ENCODE peak calls at places on chromosome 17, in seven cellular contexts. K, S, L, X, D, P and G are unnamed samples.

GRCh38 chr17:42421479-42422332 is 1.4 kb downstream of the CAVIN1 start:
- DNase-seq in S (no peak), X (peak; percentile 36), L (no peak), D (no peak), K (no peak), P (peak; percentile 86), G (peak; percentile 57)

GRCh38 chr17:29038511-29039300 is 4.2 kb upstream of the PIPOX start:
- DNase-seq in K (no peak), L (no peak), D (no peak), X (no peak), P (no peak), S (no peak), G (no peak)

GRCh38 chr17:67365762-67366192 is 600 bp downstream of the PSMD12 start:
- DNase-seq in L (peak; percentile 41), X (no peak), D (no peak), K (peak; percentile 41), S (no peak), P (no peak), G (peak; percentile 68)

GRCh38 chr17:35088911-35089845 is 25.7 kb upstream of the RFFL start:
- DNase-seq in D (peak; percentile 48), P (peak; percentile 98), K (peak; percentile 91), S (no peak), X (peak; percentile 93), L (peak; percentile 86), G (peak; percentile 83)

GRCh38 chr17:46195939-46196338 is 2.7 kb upstream of the KANSL1 start:
- DNase-seq in L (no peak), K (no peak), D (no peak), S (no peak), P (no peak), X (no peak), G (no peak)

GRCh38 chr17:77425791-77426641 is 285.2 kb downstream of the SEC14L1 start:
- DNase-seq in K (no peak), L (peak; percentile 92), S (no peak), P (no peak), D (no peak), X (no peak), G (peak; percentile 89)

GRCh38 chr17:5260542-5260941 is 21.5 kb upstream of the RABEP1 start:
- DNase-seq in X (no peak), L (no peak), S (no peak), K (no peak), P (no peak), D (no peak), G (no peak)

GRCh38 chr17:44917456-44917855 is 2.2 kb upstream of the GFAP start:
- DNase-seq in D (no peak), S (no peak), P (peak; percentile 39), L (no peak), K (no peak), X (no peak), G (no peak)

GRCh38 chr17:80441133-80441578 is 26.2 kb downstream of the ENDOV start:
- DNase-seq in X (peak; percentile 90), D (no peak), P (no peak), S (no peak), L (no peak), K (peak; percentile 65), G (peak; percentile 47)

GRCh38 chr17:50129946-50130777 is at the start of gene SAMD14:
- DNase-seq in K (no peak), P (peak; percentile 82), D (no peak), S (no peak), L (no peak), X (no peak), G (no peak)

GRCh38 chr17:32443827-32444300 is 446 bp upstream of the PSMD11 start:
- DNase-seq in L (no peak), D (no peak), X (no peak), S (no peak), K (no peak), P (no peak), G (no peak)
- TF ChIP-seq CTCF in L (no peak), D (no peak), X (no peak), S (no peak), K (peak; percentile 92), P (no peak), G (no peak)

GRCh38 chr17:30920282-30920681 is 1.5 kb upstream of the ADAP2 start:
- DNase-seq in P (no peak), L (peak; percentile 44), S (no peak), K (no peak), X (peak; percentile 22), D (no peak), G (no peak)
- TF ChIP-seq CTCF in P (no peak), L (no peak), S (no peak), K (no peak), X (no peak), D (no peak), G (no peak)

GRCh38 chr17:73584049-73584448 is 60.2 kb downstream of the SDK2 start:
- DNase-seq in P (peak; percentile 72), S (no peak), L (no peak), D (no peak), K (no peak), X (no peak), G (no peak)

GRCh38 chr17:73586153-73586906 is 57.9 kb downstream of the SDK2 start:
- DNase-seq in S (no peak), L (no peak), X (no peak), D (no peak), K (no peak), P (peak; percentile 4), G (no peak)

GRCh38 chr17:73586921-73587680 is 57.1 kb downstream of the SDK2 start:
- DNase-seq in K (peak; percentile 78), X (no peak), L (peak; percentile 21), D (no peak), S (no peak), P (peak; percentile 60), G (peak; percentile 29)

GRCh38 chr17:73584987-73585386 is 59.3 kb downstream of the SDK2 start:
- DNase-seq in P (peak; percentile 17), L (no peak), S (no peak), X (no peak), D (no peak), K (no peak), G (no peak)

DNA sequence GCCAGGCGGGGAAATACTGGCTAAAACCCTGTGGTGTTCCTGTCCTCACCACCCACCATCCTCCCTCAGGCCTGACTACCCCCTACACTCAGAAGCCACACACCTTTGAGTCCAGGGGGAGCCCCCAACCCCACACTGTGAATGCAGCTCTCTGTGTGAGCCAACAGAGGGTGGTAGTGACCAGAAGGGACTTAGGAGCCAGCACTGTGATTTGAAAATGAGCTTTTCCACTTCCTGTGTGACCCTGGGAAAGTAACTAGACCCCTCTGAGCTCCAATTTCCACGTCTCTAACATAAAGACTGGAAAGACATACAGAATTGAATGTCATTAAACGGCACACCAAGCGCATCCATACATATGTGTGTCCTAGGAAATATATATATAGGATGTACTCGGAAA is 58.7 kb downstream of the SDK2 start:
- DNase-seq in P (no peak), D (no peak), S (no peak), K (peak; percentile 78), X (no peak), L (peak; percentile 23), G (no peak)
- TF ChIP-seq CTCF in P (no peak), D (no peak), S (no peak), K (peak; percentile 83), X (no peak), L (no peak), G (no peak)

GRCh38 chr17:38460716-38461650 is 32.7 kb downstream of the ARHGAP23 start:
- DNase-seq in K (no peak), L (no peak), P (no peak), X (no peak), D (no peak), S (no peak), G (no peak)
- TF ChIP-seq CTCF in K (no peak), L (no peak), P (no peak), X (no peak), D (no peak), S (no peak), G (no peak)

DNA sequence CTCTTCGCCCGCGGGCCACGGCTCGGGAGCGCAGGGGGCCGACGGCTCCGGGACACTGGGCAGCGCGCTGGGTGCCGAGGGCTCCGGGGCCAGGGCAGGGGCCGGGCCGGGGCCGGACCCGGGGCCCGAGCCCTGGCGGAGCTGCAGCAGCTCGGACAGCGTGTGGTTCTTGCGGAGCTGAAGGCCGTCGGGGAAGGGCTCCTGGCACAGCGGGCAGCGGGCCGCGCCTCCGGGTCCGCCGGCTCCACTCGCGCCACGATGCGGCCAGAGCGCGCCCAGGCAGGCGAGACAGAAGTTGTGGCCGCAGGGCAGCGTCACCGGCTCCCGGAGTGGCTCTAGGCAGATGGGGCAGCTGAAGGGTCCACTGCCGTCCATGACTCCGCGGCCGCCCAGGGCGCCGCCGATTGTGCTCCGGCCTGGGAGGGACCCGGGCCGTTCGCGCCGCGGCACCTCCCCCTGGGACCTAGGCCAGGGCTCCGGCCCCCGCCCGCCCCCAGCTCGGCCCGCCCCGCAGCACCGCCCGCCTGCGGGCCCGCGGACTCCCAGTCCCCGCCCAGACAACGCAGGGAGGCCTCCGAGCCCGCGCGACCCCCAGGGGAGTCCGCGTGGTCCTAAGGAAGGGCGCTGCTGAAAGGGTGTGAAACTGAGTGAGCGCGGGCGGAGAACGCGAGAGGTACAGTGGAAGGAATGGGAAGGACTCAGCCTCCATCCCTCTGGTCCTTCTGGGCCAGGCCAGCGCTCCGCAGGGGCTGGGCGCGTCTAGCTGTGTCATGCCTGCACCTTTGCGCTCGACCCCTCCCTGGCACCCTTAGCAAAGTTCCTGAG is at the start of gene TRIM47:
- DNase-seq in K (no peak), X (peak; percentile 49), D (no peak), L (peak; percentile 83), S (no peak), P (peak; percentile 91), G (peak; percentile 64)
- TF ChIP-seq CTCF in K (peak; percentile 14), X (peak; percentile 23), D (peak; percentile 33), L (peak; percentile 15), S (peak; percentile 21), P (peak; percentile 13), G (no peak)

GRCh38 chr17:55282379-55282702 is 17.6 kb downstream of the HLF start:
- DNase-seq in S (no peak), X (no peak), K (no peak), L (no peak), P (no peak), D (no peak), G (no peak)

GRCh38 chr17:55283256-55283965 is 18.7 kb downstream of the HLF start:
- DNase-seq in S (no peak), X (no peak), K (no peak), L (no peak), D (no peak), P (no peak), G (no peak)

GRCh38 chr17:55284944-55285339 is 20.2 kb downstream of the HLF start:
- DNase-seq in P (no peak), D (no peak), X (no peak), S (no peak), L (no peak), K (no peak), G (no peak)

GRCh38 chr17:55285340-55286301 is 20.9 kb downstream of the HLF start:
- DNase-seq in L (peak; percentile 46), D (peak; percentile 93), K (no peak), S (no peak), X (peak; percentile 21), P (no peak), G (peak; percentile 89)

GRCh38 chr17:55284001-55284884 is 19.5 kb downstream of the HLF start:
- DNase-seq in L (no peak), P (no peak), D (no peak), K (peak; percentile 13), X (no peak), S (no peak), G (no peak)
- TF ChIP-seq CTCF in L (no peak), P (no peak), D (no peak), K (no peak), X (no peak), S (no peak), G (no peak)